ENCODE peak calls at places on chromosome 14, in seven cellular contexts. K, Y, B, S, X, A and Z are unnamed samples.

GRCh38 chr14:60652674-60653387 is 3.6 kb upstream of the SIX1 start:
- DNase-seq in K (no peak), Y (no peak), B (no peak), S (no peak), X (no peak), A (no peak), Z (no peak)

GRCh38 chr14:101835166-101835557 is 73.7 kb downstream of the PPP2R5C start:
- DNase-seq in K (no peak), Y (no peak), B (no peak), S (no peak), X (no peak), A (no peak), Z (no peak)

GRCh38 chr14:72369106-72369505 is 436.9 kb downstream of the RGS6 start:
- DNase-seq in K (no peak), Y (no peak), B (no peak), S (no peak), X (no peak), A (no peak), Z (no peak)

GRCh38 chr14:32382704-32383103 is 53.6 kb downstream of the AKAP6 start:
- DNase-seq in K (no peak), Y (no peak), B (no peak), S (no peak), X (no peak), A (no peak), Z (no peak)

GRCh38 chr14:52949711-52950409 is 990 bp downstream of the FERMT2 start:
- DNase-seq in K (no peak), Y (peak; percentile 58), B (no peak), S (no peak), X (no peak), A (no peak), Z (no peak)

GRCh38 chr14:65299837-65300236 is 112.7 kb upstream of the FUT8 start:
- DNase-seq in K (peak; percentile 85), Y (no peak), B (no peak), S (no peak), X (no peak), A (no peak), Z (no peak)

GRCh38 chr14:72402429-72402772 is 470.2 kb downstream of the RGS6 start:
- DNase-seq in K (no peak), Y (no peak), B (no peak), S (no peak), X (no peak), A (no peak), Z (no peak)

GRCh38 chr14:67436006-67436866 is 24.3 kb upstream of the PLEK2 start:
- DNase-seq in K (no peak), Y (no peak), B (peak; percentile 68), S (no peak), X (peak; percentile 43), A (no peak), Z (no peak)

GRCh38 chr14:70884595-70885342 is 22.5 kb upstream of the PCNX1 start:
- DNase-seq in K (no peak), Y (no peak), B (no peak), S (no peak), X (no peak), A (no peak), Z (no peak)

GRCh38 chr14:94612580-94613554 is 676 bp downstream of the SERPINA3 start:
- DNase-seq in K (no peak), Y (no peak), B (peak; percentile 84), S (no peak), X (no peak), A (no peak), Z (no peak)

GRCh38 chr14:69539631-69540410 is 34.9 kb downstream of the CCDC177 start:
- DNase-seq in K (peak; percentile 31), Y (no peak), B (no peak), S (no peak), X (peak; percentile 32), A (no peak), Z (no peak)

GRCh38 chr14:55446127-55446736 is 5.8 kb upstream of the TBPL2 start:
- DNase-seq in K (peak; percentile 53), Y (peak; percentile 80), B (peak; percentile 63), S (no peak), X (no peak), A (peak; percentile 75), Z (no peak)

GRCh38 chr14:63852817-63853730 is at the start of gene SYNE2:
- DNase-seq in K (peak; percentile 85), Y (peak; percentile 78), B (peak; percentile 84), S (no peak), X (peak; percentile 48), A (peak; percentile 89), Z (peak; percentile 85)
- TF ChIP-seq POLR2A in K (no peak), Y (peak; percentile 14), B (no peak), S (peak; percentile 74), X (no peak), A (peak; percentile 18), Z (peak; percentile 48)

GRCh38 chr14:99535448-99535847 is 54.2 kb downstream of the CCNK start:
- DNase-seq in K (no peak), Y (no peak), B (no peak), S (no peak), X (no peak), A (no peak), Z (no peak)

GRCh38 chr14:99538733-99539132 is 57.5 kb downstream of the CCNK start:
- DNase-seq in K (no peak), Y (no peak), B (no peak), S (no peak), X (no peak), A (no peak), Z (no peak)

GRCh38 chr14:99535908-99536778 is 54.9 kb downstream of the CCNK start:
- DNase-seq in K (no peak), Y (no peak), B (no peak), S (no peak), X (no peak), A (no peak), Z (no peak)

GRCh38 chr14:99538275-99538674 is 57.1 kb downstream of the CCNK start:
- DNase-seq in K (no peak), Y (no peak), B (no peak), S (no peak), X (no peak), A (no peak), Z (no peak)

DNA sequence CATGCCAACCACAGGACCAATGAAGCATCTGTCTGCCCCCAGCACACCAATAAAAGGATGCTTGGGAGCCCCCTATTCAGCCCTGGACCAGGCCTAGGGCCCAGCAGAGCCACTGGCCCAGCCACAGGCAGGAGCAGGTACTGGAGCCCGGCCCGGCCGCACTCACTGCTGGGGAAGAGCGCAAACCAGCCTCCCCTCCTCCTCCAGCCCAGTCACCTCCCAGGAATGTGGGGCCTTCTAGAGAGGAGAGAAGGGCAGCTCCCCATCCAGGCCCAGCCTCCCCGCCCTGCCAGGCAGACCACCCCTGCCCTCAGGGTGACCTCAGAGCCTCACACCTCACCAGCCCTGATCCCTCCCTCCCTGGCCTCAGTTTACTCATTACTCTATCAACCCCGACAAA is 56.2 kb downstream of the CCNK start:
- DNase-seq in K (no peak), Y (peak; percentile 27), B (peak; percentile 91), S (no peak), X (no peak), A (no peak), Z (no peak)
- TF ChIP-seq POLR2AphosphoS5 in K (no peak), Y (no peak), B (peak; percentile 32), S (no peak), X (no peak), A (no peak), Z (no peak)

GRCh38 chr14:34629657-34630529 is at the start of gene SNX6:
- DNase-seq in K (peak; percentile 85), Y (peak; percentile 77), B (peak; percentile 92), S (no peak), X (peak; percentile 70), A (peak; percentile 84), Z (peak; percentile 97)
- TF ChIP-seq POLR2A in K (no peak), Y (peak; percentile 75), B (peak; percentile 60), S (peak; percentile 93), X (peak; percentile 7), A (peak; percentile 87), Z (peak; percentile 62)

GRCh38 chr14:47040490-47040889 is 388.9 kb upstream of the RPL10L start:
- DNase-seq in K (no peak), Y (peak; percentile 51), B (no peak), S (no peak), X (no peak), A (no peak), Z (no peak)

GRCh38 chr14:47039336-47039735 is 387.8 kb upstream of the RPL10L start:
- DNase-seq in K (no peak), Y (no peak), B (no peak), S (no peak), X (no peak), A (no peak), Z (no peak)

DNA sequence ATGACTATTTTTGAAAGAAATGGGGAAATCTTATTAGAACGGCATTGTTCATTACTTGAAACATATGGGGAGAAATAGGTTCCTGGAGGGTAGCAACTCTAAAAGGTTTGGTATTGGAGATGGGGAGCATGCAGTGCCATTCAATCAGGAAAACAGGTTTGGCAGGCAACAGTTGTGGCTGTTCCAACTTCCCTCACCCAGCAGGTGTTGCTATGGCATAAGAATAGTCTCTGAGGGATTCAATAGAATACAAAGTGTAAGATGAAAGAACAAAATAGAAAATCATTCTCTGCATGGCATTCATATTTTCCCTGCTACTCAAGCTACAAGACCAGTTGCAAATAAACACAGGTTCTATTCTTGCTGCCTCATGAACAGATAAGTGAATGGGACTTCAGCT is 393.3 kb upstream of the RPL10L start:
- DNase-seq in K (peak; percentile 27), Y (peak; percentile 41), B (no peak), S (no peak), X (no peak), A (peak; percentile 48), Z (no peak)
- TF ChIP-seq POLR2AphosphoS5 in K (no peak), Y (no peak), B (no peak), S (no peak), X (no peak), A (no peak), Z (no peak)

GRCh38 chr14:37587881-37588666 is 7.0 kb downstream of the FOXA1 start:
- DNase-seq in K (no peak), Y (no peak), B (no peak), S (no peak), X (no peak), A (peak; percentile 82), Z (no peak)
- TF ChIP-seq POLR2A in K (no peak), Y (no peak), B (no peak), S (no peak), X (no peak), A (no peak), Z (no peak)

DNA sequence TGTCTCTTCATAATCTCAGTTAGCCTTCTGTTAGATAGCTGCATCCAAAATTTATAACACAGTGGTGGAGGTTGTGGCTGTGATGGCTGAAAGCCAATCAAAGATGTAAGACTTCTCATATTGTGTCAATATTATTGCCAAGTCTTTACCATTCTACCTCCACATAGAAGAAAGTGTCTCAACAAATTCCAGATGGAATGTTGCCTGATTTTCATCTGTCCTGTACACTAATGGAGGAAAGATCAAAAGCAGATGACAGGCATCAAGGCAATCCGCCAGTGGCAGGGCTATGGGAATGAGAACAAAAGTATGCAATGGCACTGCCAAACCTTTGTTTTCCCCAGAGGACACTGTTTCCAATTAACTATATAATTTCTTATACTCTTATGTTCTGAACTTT is 813.2 kb upstream of the NOVA1 start:
- DNase-seq in K (no peak), Y (no peak), B (no peak), S (no peak), X (no peak), A (no peak), Z (no peak)
- TF ChIP-seq POLR2AphosphoS5 in K (no peak), Y (no peak), B (no peak), S (no peak), X (no peak), A (no peak), Z (no peak)